ENCODE peak calls at places on chromosomes 4 and X, in nine cellular contexts. R is Panc1; Q is Right ventricle myocardium inferior; U is activated T-cell treated with anti-CD3 and anti-CD28 coated beads, Interleukin-2, amount 50 U/mL, for 72 hours; Y is Right ventricle myocardium superior; D is body of pancreas; P is heart left ventricle; N is natural killer cell; E is B cell. S is an unnamed sample.

GRCh38 chrX:72297953-72298730 is 7.6 kb downstream of the CITED1 start:
- ATAC-seq in R (peak; percentile 74), Q (no peak), U (peak; percentile 56), Y (no peak), D (peak; percentile 30), P (peak; percentile 50), N (no peak), E (no peak), S (no peak)

GRCh38 chrX:153349952-153350351 is 16.0 kb downstream of the ZNF275 start:
- ATAC-seq in R (no peak), Q (no peak), U (no peak), Y (no peak), D (no peak), P (no peak), N (no peak), E (no peak), S (no peak)

GRCh38 chrX:2521092-2521926 is 20.5 kb upstream of the DHRSX start:
- ATAC-seq in R (no peak), Q (peak; percentile 72), U (no peak), Y (peak; percentile 73), D (no peak), P (peak; percentile 61), N (peak; percentile 56), E (peak; percentile 75), S (no peak)

GRCh38 chr4:166045457-166045856 is 172.4 kb downstream of the TLL1 start:
- ATAC-seq in R (no peak), Q (no peak), U (peak; percentile 67), Y (no peak), D (no peak), P (no peak), N (peak; percentile 27), E (no peak), S (no peak)

GRCh38 chrX:56994375-56995270 is 718 bp downstream of the SPIN3 start:
- ATAC-seq in R (no peak), Q (peak; percentile 26), U (no peak), Y (peak; percentile 50), D (no peak), P (peak; percentile 19), N (no peak), E (no peak), S (peak; percentile 18)

GRCh38 chrX:132732236-132732635 is 226.2 kb downstream of the HS6ST2 start:
- ATAC-seq in R (no peak), Q (no peak), U (peak; percentile 24), Y (no peak), D (no peak), P (no peak), N (no peak), E (no peak), S (no peak)

GRCh38 chr4:6085943-6086628 is 67.9 kb upstream of the C4orf50 start:
- ATAC-seq in R (no peak), Q (no peak), U (no peak), Y (no peak), D (no peak), P (no peak), N (no peak), E (no peak), S (no peak)

GRCh38 chrX:84187501-84188319 is at the start of gene RPS6KA6:
- ATAC-seq in R (no peak), Q (peak; percentile 52), U (peak; percentile 39), Y (peak; percentile 57), D (peak; percentile 69), P (peak; percentile 50), N (no peak), E (peak; percentile 31), S (peak; percentile 52)

GRCh38 chrX:65690057-65690855 is 22.8 kb downstream of the MSN start:
- ATAC-seq in R (peak; percentile 62), Q (peak; percentile 84), U (no peak), Y (peak; percentile 73), D (no peak), P (peak; percentile 84), N (peak; percentile 42), E (no peak), S (peak; percentile 57)

GRCh38 chr4:57499786-57500185 is 389.6 kb upstream of the IGFBP7 start:
- ATAC-seq in R (no peak), Q (no peak), U (no peak), Y (no peak), D (no peak), P (no peak), N (no peak), E (no peak), S (no peak)

GRCh38 chr4:102869569-102870227 is 906 bp downstream of the CISD2 start:
- ATAC-seq in R (no peak), Q (no peak), U (peak; percentile 26), Y (no peak), D (no peak), P (no peak), N (no peak), E (no peak), S (no peak)

GRCh38 chr4:26288308-26288982 is 32.4 kb upstream of the RBPJ start:
- ATAC-seq in R (no peak), Q (peak; percentile 57), U (peak; percentile 98), Y (peak; percentile 56), D (no peak), P (peak; percentile 76), N (peak; percentile 60), E (peak; percentile 24), S (peak; percentile 25)

S was measured in gastroesophageal sphincter.